ENCODE peak calls at places on chromosomes 5 and 9, in six cellular contexts. W, N, Y, A, G and X are unnamed samples.

GRCh38 chr9:117104972-117105495 is 309.8 kb downstream of the ASTN2 start:
- DNase-seq in W (no peak), Y (peak; percentile 4), N (no peak), G (no peak), A (no peak), X (no peak)

GRCh38 chr9:21326526-21327139 is 8.6 kb downstream of the KLHL9 start:
- DNase-seq in W (peak; percentile 63), N (no peak), G (no peak), Y (peak; percentile 44), A (no peak), X (no peak)

GRCh38 chr5:16952968-16953671 is 17.0 kb upstream of the MYO10 start:
- DNase-seq in G (no peak), A (no peak), Y (no peak), W (peak; percentile 53), N (no peak), X (no peak)

GRCh38 chr5:147835386-147835798 is 3.9 kb upstream of the SPINK1 start:
- DNase-seq in N (no peak), G (no peak), W (peak; percentile 97), Y (no peak), A (no peak), X (no peak)

GRCh38 chr9:109258619-109259321 is 62.1 kb downstream of the EPB41L4B start:
- DNase-seq in W (no peak), N (no peak), Y (no peak), A (peak; percentile 61), G (peak; percentile 41), X (no peak)

GRCh38 chr9:112028242-112029221 is 131.9 kb downstream of the UGCG start:
- DNase-seq in A (no peak), W (peak; percentile 36), G (no peak), Y (no peak), N (no peak), X (no peak)

GRCh38 chr9:123048748-123049147 is 15.3 kb downstream of the GPR21 start:
- DNase-seq in A (no peak), W (no peak), Y (peak; percentile 60), G (no peak), N (no peak), X (no peak)

GRCh38 chr9:36796671-36797419 is 224.2 kb downstream of the MELK start:
- DNase-seq in N (no peak), G (peak; percentile 13), W (no peak), Y (no peak), A (no peak), X (no peak)

GRCh38 chr5:145949474-145949873 is 13.1 kb downstream of the SH3RF2 start:
- DNase-seq in G (no peak), Y (no peak), A (no peak), N (no peak), W (no peak), X (no peak)

GRCh38 chr5:95076395-95077165 is 208.3 kb downstream of the MCTP1 start:
- DNase-seq in Y (no peak), A (no peak), G (no peak), N (no peak), W (no peak), X (no peak)

GRCh38 chr5:123450641-123451421 is 27.6 kb upstream of the CEP120 start:
- DNase-seq in N (no peak), G (no peak), Y (no peak), W (no peak), A (no peak), X (no peak)

GRCh38 chr5:102911973-102912372 is 156.9 kb downstream of the PAM start:
- DNase-seq in Y (peak; percentile 79), G (no peak), W (peak; percentile 92), A (no peak), N (no peak), X (no peak)

GRCh38 chr5:174790906-174791305 is 66.5 kb downstream of the MSX2 start:
- DNase-seq in A (no peak), Y (no peak), N (no peak), G (no peak), W (no peak), X (no peak)

GRCh38 chr9:14389622-14390021 is 75.7 kb upstream of the NFIB start:
- DNase-seq in Y (no peak), G (no peak), A (no peak), N (no peak), W (no peak), X (no peak)

GRCh38 chr5:119743927-119744326 is 114.6 kb downstream of the FAM170A start:
- DNase-seq in N (no peak), W (peak; percentile 65), G (no peak), Y (peak; percentile 4), A (no peak), X (no peak)
- TF ChIP-seq CTCF in N (no peak), W (peak; percentile 70), G (peak; percentile 15), Y (no peak), A (no peak), X (peak; percentile 32)

GRCh38 chr9:121749614-121750013 is 98.2 kb downstream of the DAB2IP start:
- DNase-seq in Y (no peak), W (no peak), N (no peak), G (no peak), A (no peak), X (no peak)
- H3K4me1 ChIP-seq in Y (peaks cover 27% of the 10 kb centered on the region), W (peaks cover 3% of the 10 kb centered on the region), N (peaks cover 54% of the 10 kb centered on the region), G (peaks cover 84% of the 10 kb centered on the region), A (peaks cover 59% of the 10 kb centered on the region), X (peaks cover 90% of the 10 kb centered on the region)

DNA sequence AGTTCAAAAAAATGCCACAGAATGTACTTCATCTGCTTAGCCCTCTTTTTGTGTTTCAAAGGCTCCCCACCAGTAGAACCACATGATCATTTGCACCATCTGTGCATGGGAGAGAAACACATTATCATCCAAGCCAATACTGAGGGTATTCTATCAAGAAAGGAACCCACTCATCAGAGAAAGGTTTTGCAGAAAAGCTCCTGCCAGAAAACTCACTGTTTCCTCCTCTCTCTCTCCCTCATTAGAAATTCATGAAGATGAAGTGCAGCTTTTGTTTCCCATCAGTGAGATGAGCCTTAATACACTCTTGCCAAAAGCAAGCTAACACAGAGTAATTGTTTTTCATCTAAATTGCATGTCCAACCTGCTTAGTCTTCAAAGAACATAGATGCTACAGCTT is 142.4 kb upstream of the GRAMD2B start:
- DNase-seq in A (no peak), N (no peak), Y (no peak), W (no peak), G (no peak), X (no peak)
- H3K27me3 ChIP-seq in A (no peaks in the 10 kb centered on the region), N (no peaks in the 10 kb centered on the region), Y (no peaks in the 10 kb centered on the region), W (no peaks in the 10 kb centered on the region), G (no peaks in the 10 kb centered on the region), X (no peaks in the 10 kb centered on the region)

DNA sequence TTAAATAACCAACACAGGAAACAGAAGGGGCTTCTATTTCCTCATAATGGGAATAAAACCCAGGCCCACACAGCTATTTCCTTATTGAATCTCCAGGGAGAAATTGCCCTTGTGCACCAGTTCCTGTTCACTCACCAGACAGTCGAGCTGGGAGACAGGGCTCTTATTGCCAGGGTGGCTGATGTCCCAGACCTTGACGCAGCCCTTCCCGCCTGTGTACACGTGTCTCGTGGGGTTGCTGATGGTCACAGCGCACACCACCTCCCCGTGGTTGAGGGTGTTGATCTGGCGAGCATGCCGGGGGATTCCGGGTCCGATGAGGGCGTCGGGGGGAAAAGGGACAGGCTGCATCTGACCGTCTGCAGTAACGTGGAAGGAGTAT is 96.5 kb downstream of the TLE1 start:
- DNase-seq in Y (no peak), G (peak; percentile 90), W (no peak), N (no peak), A (no peak), X (no peak)
- TF ChIP-seq CTCF in Y (no peak), G (no peak), W (no peak), N (no peak), A (no peak), X (no peak)

GRCh38 chr5:138943615-138944173 is 68.6 kb upstream of the LRRTM2 start:
- DNase-seq in G (peak; percentile 46), N (no peak), W (no peak), A (no peak), Y (no peak), X (no peak)
- H3K4me1 ChIP-seq in G (no peaks in the 10 kb centered on the region), N (no peaks in the 10 kb centered on the region), W (no peaks in the 10 kb centered on the region), A (peaks cover 4% of the 10 kb centered on the region), Y (no peaks in the 10 kb centered on the region), X (no peaks in the 10 kb centered on the region)

DNA sequence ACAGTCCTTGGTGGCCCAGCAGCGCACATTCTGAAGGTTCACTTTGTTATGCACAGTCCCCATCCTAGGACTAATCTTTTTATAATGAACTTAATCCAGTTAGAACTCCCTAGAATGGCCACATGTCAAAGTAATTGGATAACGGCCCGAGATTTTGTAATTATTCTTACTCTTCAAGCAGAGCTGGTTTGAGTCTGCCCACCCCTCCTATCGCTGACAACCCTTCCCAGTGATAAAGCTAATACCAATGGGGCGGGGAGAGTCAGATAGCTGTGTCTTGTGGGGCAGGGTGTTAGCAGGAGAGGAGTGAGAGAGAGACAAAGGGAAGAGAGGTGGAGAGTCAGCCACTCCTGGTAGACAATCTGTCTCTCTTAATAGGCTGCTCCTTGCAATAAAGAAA is 356.9 kb downstream of the SLIT3 start:
- DNase-seq in Y (no peak), N (no peak), A (no peak), G (no peak), W (no peak), X (no peak)
- H3K27me3 ChIP-seq in Y (no peaks in the 10 kb centered on the region), N (no peaks in the 10 kb centered on the region), A (no peaks in the 10 kb centered on the region), G (no peaks in the 10 kb centered on the region), W (peaks cover 16% of the 10 kb centered on the region), X (no peaks in the 10 kb centered on the region)

GRCh38 chr9:69877852-69878507 is 57.4 kb downstream of the CFAP95 start:
- DNase-seq in A (no peak), Y (peak; percentile 52), W (peak; percentile 58), G (no peak), N (no peak), X (no peak)
- TF ChIP-seq CTCF in A (no peak), Y (peak; percentile 79), W (peak; percentile 71), G (peak; percentile 59), N (peak; percentile 46), X (peak; percentile 54)

DNA sequence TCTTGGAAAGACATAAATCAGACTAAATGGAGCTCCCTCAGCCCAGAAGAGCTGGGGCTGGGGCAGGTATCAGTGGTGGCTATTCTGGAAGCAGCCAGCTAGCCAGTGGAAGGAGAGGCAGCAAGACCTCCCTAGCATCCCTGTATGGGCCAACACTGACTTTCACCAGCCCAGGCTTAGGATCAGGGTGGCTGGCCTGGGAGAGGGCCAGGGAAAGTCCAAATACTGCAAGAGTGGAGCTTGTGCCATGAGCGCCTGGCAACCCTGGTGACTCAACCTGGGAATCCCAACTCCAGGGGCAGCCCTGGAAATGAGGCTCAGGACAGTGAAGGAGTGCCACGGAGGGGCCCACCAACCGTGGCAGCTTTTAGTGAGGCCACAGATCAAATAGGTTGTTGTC is 7.6 kb upstream of the IRF1 start:
- DNase-seq in N (peak; percentile 54), A (peak; percentile 53), Y (peak; percentile 75), G (peak; percentile 64), W (peak; percentile 56), X (no peak)
- H3K4me1 ChIP-seq in N (no peaks in the 10 kb centered on the region), A (peaks cover 13% of the 10 kb centered on the region), Y (peaks cover 30% of the 10 kb centered on the region), G (peaks cover 11% of the 10 kb centered on the region), W (peaks cover 40% of the 10 kb centered on the region), X (peaks cover 65% of the 10 kb centered on the region)

GRCh38 chr5:167271061-167271460 is 1020.4 kb upstream of the WWC1 start:
- DNase-seq in Y (no peak), N (no peak), G (no peak), A (no peak), W (no peak), X (no peak)
- H3K27me3 ChIP-seq in Y (no peaks in the 10 kb centered on the region), N (no peaks in the 10 kb centered on the region), G (no peaks in the 10 kb centered on the region), A (no peaks in the 10 kb centered on the region), W (no peaks in the 10 kb centered on the region), X (no peaks in the 10 kb centered on the region)